ENCODE peak calls at places on chromosomes 11 and 22, in nine cellular contexts. One of them, this sample, is unnamed.

GRCh38 chr11:115418626-115419025 is 85.6 kb downstream of the CADM1 start:
- DNase-seq in NCI-H510A: no peak
- DNase-seq in psoas muscle: no peak
- DNase-seq in SK-N-SH: no peak
- DNase-seq in NCI-H226: no peak
- DNase-seq in activated CD4-positive, alpha-beta memory T cell treated with anti-CD3 and anti-CD28 coated beads for 36 hours: no peak
- DNase-seq in activated CD4-positive, CD25-positive, alpha-beta regulatory T cell treated with anti-CD3 and anti-CD28 coated beads, Interleukin-2, amount 50 U/mL, for 16 hours: no peak
- DNase-seq in activated CD4-positive, alpha-beta T cell treated with anti-CD3 and anti-CD28 coated beads for 48 hours: no peak
- DNase-seq in EH: no peak
- DNase-seq in this sample: no peak

GRCh38 chr11:69831985-69832384 is 12.8 kb upstream of the FGF3 start:
- DNase-seq in NCI-H510A: no peak
- DNase-seq in psoas muscle: no peak
- DNase-seq in SK-N-SH: no peak
- DNase-seq in NCI-H226: no peak
- DNase-seq in activated CD4-positive, alpha-beta memory T cell treated with anti-CD3 and anti-CD28 coated beads for 36 hours: no peak
- DNase-seq in activated CD4-positive, CD25-positive, alpha-beta regulatory T cell treated with anti-CD3 and anti-CD28 coated beads, Interleukin-2, amount 50 U/mL, for 16 hours: no peak
- DNase-seq in activated CD4-positive, alpha-beta T cell treated with anti-CD3 and anti-CD28 coated beads for 48 hours: no peak
- DNase-seq in EH: no peak
- DNase-seq in this sample: no peak

GRCh38 chr11:6312106-6312505 is 8.2 kb downstream of the CAVIN3 start:
- DNase-seq in NCI-H510A: no peak
- DNase-seq in psoas muscle: no peak
- DNase-seq in SK-N-SH: no peak
- DNase-seq in NCI-H226: no peak
- DNase-seq in activated CD4-positive, alpha-beta memory T cell treated with anti-CD3 and anti-CD28 coated beads for 36 hours: no peak
- DNase-seq in activated CD4-positive, CD25-positive, alpha-beta regulatory T cell treated with anti-CD3 and anti-CD28 coated beads, Interleukin-2, amount 50 U/mL, for 16 hours: no peak
- DNase-seq in activated CD4-positive, alpha-beta T cell treated with anti-CD3 and anti-CD28 coated beads for 48 hours: no peak
- DNase-seq in EH: no peak
- DNase-seq in this sample: no peak

GRCh38 chr22:32226236-32227119 is 21.6 kb upstream of the RFPL2 start:
- DNase-seq in NCI-H510A: no peak
- DNase-seq in psoas muscle: no peak
- DNase-seq in SK-N-SH: no peak
- DNase-seq in NCI-H226: no peak
- DNase-seq in activated CD4-positive, alpha-beta memory T cell treated with anti-CD3 and anti-CD28 coated beads for 36 hours: no peak
- DNase-seq in activated CD4-positive, CD25-positive, alpha-beta regulatory T cell treated with anti-CD3 and anti-CD28 coated beads, Interleukin-2, amount 50 U/mL, for 16 hours: no peak
- DNase-seq in activated CD4-positive, alpha-beta T cell treated with anti-CD3 and anti-CD28 coated beads for 48 hours: no peak
- DNase-seq in EH: no peak
- DNase-seq in this sample: no peak

GRCh38 chr11:126355324-126355925 is at the start of gene ST3GAL4:
- DNase-seq in NCI-H510A: peak; percentile 72
- DNase-seq in psoas muscle: peak; percentile 77
- DNase-seq in SK-N-SH: peak; percentile 100
- DNase-seq in NCI-H226: peak; percentile 53
- DNase-seq in activated CD4-positive, alpha-beta memory T cell treated with anti-CD3 and anti-CD28 coated beads for 36 hours: peak; percentile 82
- DNase-seq in activated CD4-positive, CD25-positive, alpha-beta regulatory T cell treated with anti-CD3 and anti-CD28 coated beads, Interleukin-2, amount 50 U/mL, for 16 hours: peak; percentile 24
- DNase-seq in activated CD4-positive, alpha-beta T cell treated with anti-CD3 and anti-CD28 coated beads for 48 hours: peak; percentile 81
- DNase-seq in EH: peak; percentile 78
- DNase-seq in this sample: peak; percentile 44

GRCh38 chr11:48210052-48210451 is 6.6 kb upstream of the OR4B1 start:
- DNase-seq in NCI-H510A: no peak
- DNase-seq in psoas muscle: no peak
- DNase-seq in SK-N-SH: no peak
- DNase-seq in NCI-H226: no peak
- DNase-seq in activated CD4-positive, alpha-beta memory T cell treated with anti-CD3 and anti-CD28 coated beads for 36 hours: no peak
- DNase-seq in activated CD4-positive, CD25-positive, alpha-beta regulatory T cell treated with anti-CD3 and anti-CD28 coated beads, Interleukin-2, amount 50 U/mL, for 16 hours: no peak
- DNase-seq in activated CD4-positive, alpha-beta T cell treated with anti-CD3 and anti-CD28 coated beads for 48 hours: peak; percentile 9
- DNase-seq in EH: peak; percentile 49
- DNase-seq in this sample: no peak

GRCh38 chr11:128496684-128497056 is 90.7 kb downstream of the ETS1 start:
- DNase-seq in NCI-H510A: no peak
- DNase-seq in psoas muscle: peak; percentile 56
- DNase-seq in SK-N-SH: no peak
- DNase-seq in NCI-H226: no peak
- DNase-seq in activated CD4-positive, alpha-beta memory T cell treated with anti-CD3 and anti-CD28 coated beads for 36 hours: no peak
- DNase-seq in activated CD4-positive, CD25-positive, alpha-beta regulatory T cell treated with anti-CD3 and anti-CD28 coated beads, Interleukin-2, amount 50 U/mL, for 16 hours: no peak
- DNase-seq in activated CD4-positive, alpha-beta T cell treated with anti-CD3 and anti-CD28 coated beads for 48 hours: no peak
- DNase-seq in EH: no peak
- DNase-seq in this sample: no peak

GRCh38 chr11:24636291-24636629 is 139.4 kb downstream of the LUZP2 start:
- DNase-seq in NCI-H510A: no peak
- DNase-seq in psoas muscle: no peak
- DNase-seq in SK-N-SH: no peak
- DNase-seq in NCI-H226: no peak
- DNase-seq in activated CD4-positive, alpha-beta memory T cell treated with anti-CD3 and anti-CD28 coated beads for 36 hours: no peak
- DNase-seq in activated CD4-positive, CD25-positive, alpha-beta regulatory T cell treated with anti-CD3 and anti-CD28 coated beads, Interleukin-2, amount 50 U/mL, for 16 hours: no peak
- DNase-seq in activated CD4-positive, alpha-beta T cell treated with anti-CD3 and anti-CD28 coated beads for 48 hours: no peak
- DNase-seq in EH: no peak
- DNase-seq in this sample: no peak

GRCh38 chr22:24104307-24105017 is 76.8 kb upstream of the SUSD2 start:
- DNase-seq in NCI-H510A: no peak
- DNase-seq in psoas muscle: no peak
- DNase-seq in SK-N-SH: no peak
- DNase-seq in NCI-H226: no peak
- DNase-seq in activated CD4-positive, alpha-beta memory T cell treated with anti-CD3 and anti-CD28 coated beads for 36 hours: peak; percentile 49
- DNase-seq in activated CD4-positive, CD25-positive, alpha-beta regulatory T cell treated with anti-CD3 and anti-CD28 coated beads, Interleukin-2, amount 50 U/mL, for 16 hours: no peak
- DNase-seq in activated CD4-positive, alpha-beta T cell treated with anti-CD3 and anti-CD28 coated beads for 48 hours: no peak
- DNase-seq in EH: no peak
- DNase-seq in this sample: no peak

GRCh38 chr11:117931971-117932370 is 2.8 kb upstream of the TMPRSS13 start:
- DNase-seq in NCI-H510A: no peak
- DNase-seq in psoas muscle: no peak
- DNase-seq in SK-N-SH: no peak
- DNase-seq in NCI-H226: no peak
- DNase-seq in activated CD4-positive, alpha-beta memory T cell treated with anti-CD3 and anti-CD28 coated beads for 36 hours: peak; percentile 85
- DNase-seq in activated CD4-positive, CD25-positive, alpha-beta regulatory T cell treated with anti-CD3 and anti-CD28 coated beads, Interleukin-2, amount 50 U/mL, for 16 hours: no peak
- DNase-seq in activated CD4-positive, alpha-beta T cell treated with anti-CD3 and anti-CD28 coated beads for 48 hours: peak; percentile 85
- DNase-seq in EH: no peak
- DNase-seq in this sample: no peak

This sample was measured in foreskin keratinocyte.